ENCODE peak calls at places on chromosomes 13 and 19, in four cellular contexts. Z is SK-N-SH; W is lower lobe of right lung; H is CD8-positive, alpha-beta T cell. D is an unnamed sample.
A peak's percentile ranks its signal among the peaks of the same experiment; 100 is the strongest.

GRCh38 chr13:38008636-38009035 is 139.1 kb upstream of the TRPC4 start:
- DNase-seq in Z (no peak), W (no peak), H (no peak), D (no peak)

GRCh38 chr19:30906871-30907270 is 442.4 kb downstream of the TSHZ3 start:
- DNase-seq in Z (no peak), W (no peak), H (no peak), D (no peak)

GRCh38 chr19:3471954-3472655 is 8.2 kb downstream of the SMIM24 start:
- DNase-seq in Z (peak; percentile 87), W (no peak), H (peak; percentile 63), D (no peak)

GRCh38 chr13:100540621-100541020 is 48.0 kb downstream of the GGACT start:
- DNase-seq in Z (no peak), W (no peak), H (peak; percentile 21), D (peak; percentile 18)

GRCh38 chr19:49497047-49497789 is 984 bp downstream of the RPS11 start:
- DNase-seq in Z (peak; percentile 68), W (peak; percentile 89), H (peak; percentile 82), D (no peak)

GRCh38 chr13:30616927-30617314 is 799 bp upstream of the USPL1 start:
- DNase-seq in Z (peak; percentile 64), W (peak; percentile 65), H (no peak), D (peak; percentile 81)

GRCh38 chr19:52237771-52238400 is 31.5 kb upstream of the ZNF766 start:
- DNase-seq in Z (peak; percentile 44), W (peak; percentile 53), H (peak; percentile 75), D (peak; percentile 69)

GRCh38 chr19:2540646-2541454 is 64.9 kb downstream of the GADD45B start:
- DNase-seq in Z (no peak), W (peak; percentile 92), H (no peak), D (peak; percentile 97)

GRCh38 chr13:34627499-34627898 is 314.6 kb upstream of the NBEA start:
- DNase-seq in Z (no peak), W (no peak), H (no peak), D (no peak)

GRCh38 chr19:16714702-16715294 is 4.8 kb upstream of the NWD1 start:
- DNase-seq in Z (peak; percentile 68), W (peak; percentile 67), H (peak; percentile 54), D (peak; percentile 65)

GRCh38 chr13:28161370-28161769 is 23.0 kb downstream of the PAN3 start:
- DNase-seq in Z (no peak), W (no peak), H (no peak), D (no peak)

GRCh38 chr19:39405930-39406655 is 554 bp upstream of the ZFP36 start:
- DNase-seq in Z (no peak), W (no peak), H (peak; percentile 96), D (peak; percentile 59)

GRCh38 chr19:16608290-16608704 is 19.7 kb downstream of the MED26 start:
- DNase-seq in Z (no peak), W (no peak), H (no peak), D (peak; percentile 76)

GRCh38 chr13:32022292-32022691 is 9.3 kb upstream of the FRY start:
- DNase-seq in Z (no peak), W (no peak), H (no peak), D (no peak)

GRCh38 chr13:65959305-65959704 is 1270.8 kb downstream of the PCDH9 start:
- DNase-seq in Z (no peak), W (no peak), H (no peak), D (no peak)

GRCh38 chr13:38538412-38538811 is 148.5 kb upstream of the FREM2 start:
- DNase-seq in Z (no peak), W (no peak), H (no peak), D (no peak)

GRCh38 chr13:44816701-44817684 is 172.3 kb downstream of the NUFIP1 start:
- DNase-seq in Z (no peak), W (no peak), H (no peak), D (no peak)

GRCh38 chr13:42720116-42720857 is 61.1 kb upstream of the FAM216B start:
- DNase-seq in Z (no peak), W (no peak), H (no peak), D (no peak)

GRCh38 chr19:4069331-4069959 is 2.7 kb upstream of the ZBTB7A start:
- DNase-seq in Z (no peak), W (peak; percentile 89), H (peak; percentile 77), D (no peak)

GRCh38 chr19:13872695-13873389 is 4.1 kb upstream of the NANOS3 start:
- DNase-seq in Z (peak; percentile 43), W (no peak), H (no peak), D (no peak)

GRCh38 chr19:1064661-1065605 is 2.0 kb upstream of the ARHGAP45 start:
- DNase-seq in Z (peak; percentile 88), W (peak; percentile 89), H (peak; percentile 85), D (no peak)

GRCh38 chr13:30112602-30113435 is 194.5 kb downstream of the KATNAL1 start:
- DNase-seq in Z (peak; percentile 82), W (peak; percentile 79), H (peak; percentile 85), D (peak; percentile 86)

GRCh38 chr13:66994498-66995365 is 235.4 kb downstream of the PCDH9 start:
- DNase-seq in Z (no peak), W (no peak), H (no peak), D (no peak)

GRCh38 chr13:35649162-35649561 is 172.7 kb upstream of the MAB21L1 start:
- DNase-seq in Z (no peak), W (no peak), H (no peak), D (no peak)

GRCh38 chr13:99967884-99968520 is 3.6 kb downstream of the ZIC5 start:
- DNase-seq in Z (peak; percentile 21), W (no peak), H (no peak), D (no peak)

GRCh38 chr19:44661904-44662303 is 9.4 kb upstream of the CEACAM19 start:
- DNase-seq in Z (no peak), W (peak; percentile 16), H (no peak), D (no peak)

GRCh38 chr13:42762251-42762650 is 19.1 kb upstream of the FAM216B start:
- DNase-seq in Z (no peak), W (no peak), H (no peak), D (no peak)

GRCh38 chr19:14542721-14543328 is 13.4 kb downstream of the TECR start:
- DNase-seq in Z (peak; percentile 41), W (no peak), H (no peak), D (no peak)

GRCh38 chr19:38411041-38411712 is 8.3 kb downstream of the FAM98C start:
- DNase-seq in Z (no peak), W (no peak), H (no peak), D (no peak)

GRCh38 chr19:45527731-45528130 is 20.5 kb downstream of the VASP start:
- DNase-seq in Z (no peak), W (no peak), H (no peak), D (no peak)

GRCh38 chr19:977058-977464 is 7.1 kb upstream of the WDR18 start:
- DNase-seq in Z (no peak), W (no peak), H (no peak), D (no peak)

GRCh38 chr13:33183431-33184130 is 102.0 kb downstream of the STARD13 start:
- DNase-seq in Z (no peak), W (no peak), H (no peak), D (no peak)

GRCh38 chr19:9860407-9860806 is 25.3 kb downstream of the PIN1 start:
- DNase-seq in Z (no peak), W (no peak), H (no peak), D (no peak)

GRCh38 chr19:13788991-13789390 is 6.3 kb upstream of the ZSWIM4 start:
- DNase-seq in Z (no peak), W (peak; percentile 67), H (peak; percentile 66), D (peak; percentile 66)

GRCh38 chr13:91297503-91297902 is 50.0 kb upstream of the MIR17HG start:
- DNase-seq in Z (no peak), W (no peak), H (no peak), D (no peak)

GRCh38 chr19:29015569-29015968 is 197.4 kb downstream of the UQCRFS1 start:
- DNase-seq in Z (no peak), W (no peak), H (no peak), D (no peak)

DNA sequence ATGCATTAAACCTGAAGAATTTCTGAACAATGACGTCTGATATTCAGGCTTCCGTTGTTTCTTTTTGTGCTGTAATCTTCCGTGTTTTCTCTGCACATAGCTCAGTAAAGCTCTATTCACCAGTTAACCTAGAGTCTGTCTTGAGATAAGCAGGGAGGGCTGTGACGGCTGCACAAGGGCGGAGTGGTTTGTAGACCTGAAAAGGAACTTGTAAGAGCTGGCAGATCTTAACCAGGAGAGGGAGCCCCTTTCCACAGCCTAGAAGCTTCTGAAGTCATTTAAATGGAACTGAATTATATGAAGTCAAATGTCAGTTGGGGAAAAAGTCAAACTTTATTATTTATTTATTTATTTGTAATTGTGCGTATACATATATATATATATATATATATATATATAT is 27.5 kb downstream of the DPRX start:
- DNase-seq in Z (peak; percentile 33), W (no peak), H (no peak), D (no peak)
- TF ChIP-seq CTCF in Z (peak; percentile 37), W (peak; percentile 45), H (no peak), D (no peak)

GRCh38 chr19:47729799-47730520 is 15.4 kb upstream of the NOP53 start:
- DNase-seq in Z (peak; percentile 91), W (peak; percentile 89), H (no peak), D (peak; percentile 77)
- H3K4me3 ChIP-seq in Z (no peak overlapping the region), W (peak overlapping the region; percentile 49), H (no peak overlapping the region), D (no peak overlapping the region)

GRCh38 chr13:110302986-110303385 is 4.0 kb downstream of the COL4A1 start:
- DNase-seq in Z (no peak), W (no peak), H (no peak), D (peak; percentile 48)

GRCh38 chr13:110302154-110302553 is 4.8 kb downstream of the COL4A1 start:
- DNase-seq in Z (no peak), W (no peak), H (no peak), D (peak; percentile 51)

GRCh38 chr13:110300090-110300815 is 6.7 kb downstream of the COL4A1 start:
- DNase-seq in Z (no peak), W (no peak), H (no peak), D (peak; percentile 18)

GRCh38 chr13:110301606-110302131 is 5.3 kb downstream of the COL4A1 start:
- DNase-seq in Z (no peak), W (no peak), H (no peak), D (peak; percentile 56)

GRCh38 chr13:110301083-110301482 is 5.9 kb downstream of the COL4A1 start:
- DNase-seq in Z (no peak), W (no peak), H (no peak), D (peak; percentile 48)
- H3K4me1 ChIP-seq in Z (peaks cover 34% of the 10 kb centered on the region), W (peaks cover 61% of the 10 kb centered on the region), H (no peaks in the 10 kb centered on the region), D (peaks cover 86% of the 10 kb centered on the region)

GRCh38 chr19:48469056-48469881 is at the start of gene CYTH2:
- DNase-seq in Z (peak; percentile 95), W (peak; percentile 100), H (peak; percentile 99), D (peak; percentile 100)

GRCh38 chr19:48470281-48470680 is 1.1 kb downstream of the CYTH2 start:
- DNase-seq in Z (no peak), W (no peak), H (no peak), D (no peak)

GRCh38 chr19:48465215-48465614 is 4.0 kb upstream of the CYTH2 start:
- DNase-seq in Z (no peak), W (no peak), H (no peak), D (no peak)

GRCh38 chr19:48468806-48469055 is 438 bp upstream of the CYTH2 start:
- DNase-seq in Z (no peak), W (no peak), H (no peak), D (no peak)

GRCh38 chr19:48466571-48467325 is 2.4 kb upstream of the CYTH2 start:
- DNase-seq in Z (peak; percentile 19), W (no peak), H (no peak), D (no peak)
- TF ChIP-seq CTCF in Z (no peak), W (no peak), H (no peak), D (no peak)

GRCh38 chr19:19132912-19133311 is 5.4 kb downstream of the TMEM161A start:
- DNase-seq in Z (no peak), W (no peak), H (no peak), D (no peak)
- H3K4me3 ChIP-seq in Z (no peak overlapping the region), W (no peak overlapping the region), H (no peak overlapping the region), D (no peak overlapping the region)